ENCODE peak calls at places on chromosomes 16 and 17, in nine cellular contexts. D is fibroblast of villous mesenchyme; H is neural progenitor cell; V is lung microvascular endothelial cell; M is GM23338; I is COR-L47; F is fibroblast of mammary gland; A is stimulated activated CD4-positive, alpha-beta T cell treated with anti-CD3 and anti-CD28 coated beads, Interleukin-15, amount 100 ng/mL, for 1 hour; Q is Right ventricle myocardium inferior. L is an unnamed sample.

GRCh38 chr16:14549789-14550153 is 80.3 kb downstream of the PARN start:
- DNase-seq in D (no peak), H (no peak), V (peak; percentile 26), M (no peak), I (peak; percentile 78), F (no peak), A (no peak), Q (no peak), L (no peak)

GRCh38 chr17:42608692-42609181 is 437 bp downstream of the RETREG3 start:
- DNase-seq in D (peak; percentile 27), H (peak; percentile 29), V (peak; percentile 28), M (peak; percentile 58), I (no peak), F (peak; percentile 5), A (no peak), Q (peak; percentile 72), L (no peak)

GRCh38 chr16:89375021-89375420 is 115.3 kb downstream of the ANKRD11 start:
- DNase-seq in D (peak; percentile 83), H (peak; percentile 24), V (no peak), M (no peak), I (no peak), F (no peak), A (no peak), Q (no peak), L (no peak)

GRCh38 chr17:81976332-81977210 is 858 bp upstream of the ASPSCR1 start:
- DNase-seq in D (no peak), H (peak; percentile 39), V (no peak), M (peak; percentile 77), I (peak; percentile 76), F (no peak), A (no peak), Q (peak; percentile 71), L (no peak)

GRCh38 chr16:73067671-73068545 is 20.0 kb upstream of the ZFHX3 start:
- DNase-seq in D (no peak), H (no peak), V (no peak), M (no peak), I (no peak), F (no peak), A (no peak), Q (no peak), L (no peak)

GRCh38 chr16:31295206-31295605 is 35.4 kb downstream of the ITGAM start:
- DNase-seq in D (no peak), H (no peak), V (no peak), M (no peak), I (no peak), F (no peak), A (no peak), Q (no peak), L (no peak)

GRCh38 chr17:2828396-2829038 is 32.3 kb downstream of the RAP1GAP2 start:
- DNase-seq in D (peak; percentile 40), H (peak; percentile 86), V (peak; percentile 46), M (peak; percentile 93), I (peak; percentile 29), F (peak; percentile 40), A (peak; percentile 49), Q (peak; percentile 87), L (peak; percentile 63)

GRCh38 chr16:69396187-69397061 is 10.6 kb upstream of the TERF2 start:
- DNase-seq in D (peak; percentile 99), H (peak; percentile 92), V (peak; percentile 88), M (peak; percentile 93), I (peak; percentile 75), F (peak; percentile 97), A (peak; percentile 22), Q (no peak), L (peak; percentile 92)